ENCODE peak calls at places on chromosome 4, in ten cellular contexts. M, V, E, H, F, X, Y, I, B and Q are unnamed samples.

GRCh38 chr4:66284991-66285451 is 614.7 kb upstream of the EPHA5 start:
- DNase-seq in M (no peak), V (no peak), E (no peak), H (no peak), F (no peak), X (peak), Y (no peak), I (no peak), B (no peak), Q (no peak)

GRCh38 chr4:18081708-18082107 is 60.2 kb upstream of the LCORL start:
- DNase-seq in M (no peak), V (no peak), E (no peak), H (no peak), F (no peak), X (no peak), Y (no peak), I (no peak), B (no peak), Q (no peak)

GRCh38 chr4:77699731-77700210 is 94.2 kb downstream of the CXCL13 start:
- DNase-seq in M (peak), V (no peak), E (peak), H (peak), F (peak), X (no peak), Y (peak), I (no peak), B (no peak), Q (no peak)

GRCh38 chr4:94544811-94545210 is 93.1 kb downstream of the PDLIM5 start:
- DNase-seq in M (peak), V (no peak), E (no peak), H (peak), F (no peak), X (no peak), Y (peak), I (no peak), B (no peak), Q (no peak)

GRCh38 chr4:140876597-140877364 is 120.6 kb upstream of the TBC1D9 start:
- DNase-seq in M (no peak), V (no peak), E (peak), H (peak), F (peak), X (no peak), Y (peak), I (no peak), B (no peak), Q (no peak)

GRCh38 chr4:110540606-110541440 is 64.9 kb downstream of the ENPEP start:
- DNase-seq in M (peak), V (no peak), E (peak), H (peak), F (no peak), X (no peak), Y (peak), I (no peak), B (no peak), Q (no peak)

GRCh38 chr4:1198070-1198844 is 25.9 kb upstream of the SPON2 start:
- DNase-seq in M (no peak), V (peak), E (no peak), H (peak), F (no peak), X (no peak), Y (no peak), I (peak), B (peak), Q (no peak)

GRCh38 chr4:147730333-147730732 is 1.6 kb upstream of the ARHGAP10 start:
- DNase-seq in M (no peak), V (no peak), E (no peak), H (no peak), F (no peak), X (no peak), Y (no peak), I (no peak), B (no peak), Q (no peak)

GRCh38 chr4:140755811-140756291 is 334 bp downstream of the TBC1D9 start:
- DNase-seq in M (peak), V (peak), E (no peak), H (peak), F (no peak), X (no peak), Y (peak), I (peak), B (peak), Q (peak)

GRCh38 chr4:15836362-15836761 is 58.2 kb downstream of the CD38 start:
- DNase-seq in M (peak), V (no peak), E (no peak), H (no peak), F (no peak), X (no peak), Y (no peak), I (no peak), B (no peak), Q (no peak)

GRCh38 chr4:47383829-47384427 is 79.6 kb downstream of the COMMD8 start:
- DNase-seq in M (peak), V (no peak), E (peak), H (peak), F (peak), X (no peak), Y (peak), I (no peak), B (no peak), Q (no peak)

GRCh38 chr4:110106946-110107325 is 91.5 kb downstream of the ELOVL6 start:
- DNase-seq in M (peak), V (no peak), E (peak), H (peak), F (no peak), X (no peak), Y (peak), I (no peak), B (no peak), Q (no peak)

GRCh38 chr4:184170996-184171395 is 46.7 kb downstream of the ENPP6 start:
- DNase-seq in M (peak), V (no peak), E (no peak), H (peak), F (peak), X (no peak), Y (peak), I (peak), B (no peak), Q (no peak)

GRCh38 chr4:87012265-87012953 is 77.6 kb downstream of the AFF1 start:
- DNase-seq in M (no peak), V (no peak), E (no peak), H (no peak), F (no peak), X (no peak), Y (no peak), I (no peak), B (no peak), Q (no peak)

GRCh38 chr4:56658410-56659003 is 22.6 kb downstream of the HOPX start:
- DNase-seq in M (peak), V (no peak), E (peak), H (no peak), F (no peak), X (no peak), Y (peak), I (no peak), B (no peak), Q (no peak)

GRCh38 chr4:82433791-82434190 is 3.4 kb downstream of the ENOPH1 start:
- DNase-seq in M (peak), V (no peak), E (no peak), H (no peak), F (no peak), X (no peak), Y (no peak), I (no peak), B (no peak), Q (no peak)

GRCh38 chr4:26372525-26373172 is 51.8 kb downstream of the RBPJ start:
- DNase-seq in M (peak), V (no peak), E (peak), H (peak), F (peak), X (peak), Y (peak), I (no peak), B (no peak), Q (no peak)

GRCh38 chr4:137956256-137956655 is 285.9 kb downstream of the SLC7A11 start:
- DNase-seq in M (peak), V (no peak), E (no peak), H (peak), F (no peak), X (no peak), Y (peak), I (no peak), B (no peak), Q (no peak)

GRCh38 chr4:137955615-137956014 is 286.5 kb downstream of the SLC7A11 start:
- DNase-seq in M (no peak), V (no peak), E (no peak), H (no peak), F (no peak), X (no peak), Y (no peak), I (no peak), B (no peak), Q (no peak)

GRCh38 chr4:137961051-137961438 is 281.1 kb downstream of the SLC7A11 start:
- DNase-seq in M (peak), V (no peak), E (no peak), H (peak), F (peak), X (no peak), Y (peak), I (no peak), B (no peak), Q (no peak)

GRCh38 chr4:137960371-137961050 is 281.6 kb downstream of the SLC7A11 start:
- DNase-seq in M (peak), V (no peak), E (peak), H (peak), F (peak), X (no peak), Y (peak), I (no peak), B (no peak), Q (no peak)
- H3K4me3 ChIP-seq in M (no peak), V (no peak), E (no peak), H (no peak), F (no peak), X (no peak), Y (no peak), I (no peak), B (no peak), Q (no peak)

DNA sequence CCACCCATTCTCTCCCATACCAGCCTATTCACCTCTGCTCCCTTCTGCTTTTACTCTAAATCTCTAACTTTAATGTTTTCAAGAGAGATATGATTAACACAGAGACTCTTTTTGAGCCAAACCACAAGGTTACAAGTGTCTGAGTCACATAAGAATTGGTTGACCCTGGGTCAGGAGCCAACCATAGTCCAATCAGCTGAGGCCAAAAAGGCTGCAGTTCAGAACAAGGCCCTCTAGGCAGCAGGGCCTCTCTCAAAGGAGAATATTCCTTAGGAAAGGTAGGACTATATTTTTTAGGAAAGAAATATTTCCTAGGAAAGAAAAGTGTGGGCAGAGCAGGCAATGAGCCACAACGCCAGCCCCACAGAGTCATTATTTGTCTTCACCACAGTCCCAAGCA is 2.3 kb downstream of the ATP8A1 start:
- DNase-seq in M (peak), V (peak), E (no peak), H (peak), F (peak), X (no peak), Y (peak), I (peak), B (peak), Q (peak)
- TF ChIP-seq CTCF in M (no peak), V (no peak), E (no peak), H (no peak), F (no peak), X (no peak), Y (no peak), I (no peak), B (no peak), Q (no peak)

DNA sequence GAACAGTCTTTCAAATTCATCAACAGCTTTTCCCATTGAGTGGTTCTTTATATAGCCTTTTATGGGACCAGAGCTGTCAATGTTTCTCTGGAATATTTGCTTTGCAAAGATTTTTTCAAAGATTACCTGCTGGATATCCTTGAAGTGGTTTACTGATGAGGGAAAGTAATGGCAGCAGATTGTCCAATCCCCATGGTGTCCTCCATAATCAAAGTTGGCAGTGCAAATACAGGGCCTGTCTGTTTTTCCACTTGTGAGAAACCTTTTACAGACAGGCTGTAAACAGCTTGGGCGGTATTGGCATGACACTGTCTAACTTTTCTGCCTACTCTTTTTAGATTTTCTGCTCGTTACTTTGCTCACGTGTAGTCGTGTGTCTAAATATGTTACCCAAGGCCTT is 641.9 kb upstream of the NR3C2 start:
- DNase-seq in M (no peak), V (no peak), E (no peak), H (no peak), F (no peak), X (no peak), Y (no peak), I (no peak), B (no peak), Q (no peak)
- H3K4me3 ChIP-seq in M (no peak), V (no peak), E (no peak), H (no peak), F (no peak), X (no peak), Y (no peak), I (no peak), B (no peak), Q (no peak)

GRCh38 chr4:151163855-151164254 is 64.4 kb downstream of the RPS3A start:
- DNase-seq in M (no peak), V (no peak), E (no peak), H (no peak), F (no peak), X (no peak), Y (no peak), I (no peak), B (no peak), Q (no peak)
- TF ChIP-seq CTCF in M (no peak), V (no peak), E (no peak), H (no peak), F (no peak), X (no peak), Y (no peak), I (no peak), B (no peak), Q (no peak)

DNA sequence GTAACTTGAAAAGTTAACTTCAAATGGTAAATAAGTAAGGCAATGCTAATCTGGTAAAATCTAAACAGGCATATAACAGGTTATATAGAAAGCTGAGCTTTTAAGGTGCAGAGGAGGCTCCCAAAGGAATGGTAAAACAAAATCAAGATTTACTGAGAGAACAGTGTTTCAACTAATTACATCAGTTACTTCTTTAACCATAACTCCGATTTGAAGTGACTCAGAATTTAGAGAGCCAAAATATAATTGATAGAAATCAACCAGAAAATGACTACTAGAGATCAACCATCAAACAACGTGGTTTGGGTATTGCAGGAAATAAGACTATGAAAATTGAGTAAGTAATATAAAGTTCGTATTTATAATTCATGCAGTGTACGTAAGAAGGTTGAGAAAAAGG is 6.9 kb downstream of the G3BP2 start:
- DNase-seq in M (no peak), V (no peak), E (no peak), H (peak), F (no peak), X (no peak), Y (no peak), I (no peak), B (no peak), Q (no peak)
- H3K4me3 ChIP-seq in M (no peak), V (no peak), E (no peak), H (no peak), F (no peak), X (no peak), Y (no peak), I (no peak), B (no peak), Q (no peak)

GRCh38 chr4:54676062-54676461 is 18.3 kb downstream of the KIT start:
- DNase-seq in M (no peak), V (no peak), E (no peak), H (no peak), F (no peak), X (no peak), Y (no peak), I (no peak), B (no peak), Q (no peak)

GRCh38 chr4:54677853-54678650 is 20.3 kb downstream of the KIT start:
- DNase-seq in M (no peak), V (no peak), E (no peak), H (no peak), F (no peak), X (no peak), Y (no peak), I (no peak), B (no peak), Q (no peak)

GRCh38 chr4:54678826-54679225 is 21.1 kb downstream of the KIT start:
- DNase-seq in M (no peak), V (no peak), E (no peak), H (no peak), F (no peak), X (no peak), Y (no peak), I (no peak), B (no peak), Q (no peak)

DNA sequence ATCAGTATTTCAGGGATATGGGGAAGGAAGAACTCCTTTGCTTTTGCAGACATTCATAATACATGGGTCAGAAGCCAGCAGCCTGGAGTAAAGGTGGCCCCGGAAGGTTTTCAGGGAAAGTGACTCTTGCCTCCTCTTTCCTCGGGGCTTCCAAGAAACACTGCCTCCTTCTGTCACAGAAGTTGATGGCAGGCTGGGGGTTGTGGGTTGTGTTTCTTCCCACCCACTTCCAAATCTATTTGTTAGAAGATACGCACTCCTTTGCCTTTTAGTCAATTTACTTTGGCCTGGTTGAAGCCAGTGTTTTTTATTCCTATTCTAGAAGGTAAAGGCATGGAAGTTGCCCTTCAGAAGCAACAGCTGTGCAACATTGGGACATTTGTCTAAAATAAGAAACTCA is 19.7 kb downstream of the KIT start:
- DNase-seq in M (no peak), V (no peak), E (no peak), H (no peak), F (no peak), X (no peak), Y (no peak), I (no peak), B (no peak), Q (no peak)
- TF ChIP-seq CTCF in M (no peak), V (no peak), E (no peak), H (peak), F (no peak), X (no peak), Y (no peak), I (no peak), B (no peak), Q (no peak)

DNA sequence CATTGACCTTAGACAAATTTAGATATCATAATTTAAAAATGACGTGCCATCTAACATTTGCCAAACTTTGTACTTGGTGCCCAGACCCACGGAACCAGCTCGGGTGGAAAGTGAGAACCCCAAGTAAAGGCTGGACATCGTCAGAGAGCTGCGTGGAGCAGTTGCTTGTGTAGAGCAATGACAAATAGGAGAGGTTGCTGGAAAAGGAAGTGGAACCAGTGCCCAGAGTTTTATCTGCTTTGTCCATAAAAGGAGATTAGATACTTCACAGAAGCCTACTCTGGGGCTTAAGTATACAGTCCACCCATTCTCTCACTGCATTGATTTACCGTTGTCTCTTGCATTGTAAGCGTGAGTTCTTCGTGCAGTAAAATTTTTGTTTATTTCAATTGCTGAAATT is 5.4 kb upstream of the TBC1D1 start:
- DNase-seq in M (no peak), V (peak), E (no peak), H (peak), F (no peak), X (no peak), Y (peak), I (peak), B (peak), Q (no peak)
- H3K4me3 ChIP-seq in M (no peak), V (no peak), E (no peak), H (no peak), F (no peak), X (no peak), Y (no peak), I (no peak), B (no peak), Q (no peak)

DNA sequence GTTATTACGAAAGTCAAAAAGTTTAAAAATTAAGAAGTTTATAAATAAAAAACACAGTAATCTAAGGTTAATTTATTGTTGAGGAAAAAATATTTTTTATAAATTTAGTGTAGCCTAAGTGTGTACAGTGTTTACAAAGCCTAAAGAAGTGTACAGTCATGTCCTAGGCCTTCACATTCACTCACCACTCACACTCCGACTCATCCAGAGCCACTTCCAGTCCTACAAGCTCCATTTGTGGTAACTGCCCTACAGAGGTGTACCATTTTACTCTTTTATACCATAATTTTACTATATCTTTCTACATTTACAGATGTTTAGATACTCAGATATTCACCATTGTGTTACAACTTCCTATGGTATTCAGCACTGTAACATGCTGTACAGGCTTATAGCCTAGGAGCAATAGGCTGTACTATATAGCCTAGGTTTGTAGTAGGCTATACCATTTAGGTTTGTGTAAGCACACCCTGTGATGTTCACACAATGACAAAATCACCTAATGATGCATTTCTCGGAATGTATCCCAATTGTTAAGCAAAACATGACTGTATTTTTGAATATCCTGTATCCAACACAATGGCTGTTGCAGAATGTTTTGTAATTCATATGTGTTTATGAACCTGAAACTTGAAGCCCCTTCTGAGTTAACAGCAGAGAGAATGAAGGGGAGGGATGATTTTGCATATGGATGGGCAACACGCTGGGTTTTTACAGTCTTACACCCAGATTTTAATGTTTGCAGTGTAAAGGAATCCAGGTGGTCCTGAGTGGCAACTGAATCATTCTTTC is 3.1 kb downstream of the PPBP start:
- DNase-seq in M (peak), V (no peak), E (no peak), H (peak), F (no peak), X (no peak), Y (no peak), I (no peak), B (no peak), Q (no peak)
- TF ChIP-seq CTCF in M (no peak), V (no peak), E (no peak), H (no peak), F (no peak), X (no peak), Y (no peak), I (no peak), B (no peak), Q (no peak)

GRCh38 chr4:159779716-159780115 is 676.8 kb downstream of the RAPGEF2 start:
- DNase-seq in M (no peak), V (no peak), E (no peak), H (no peak), F (no peak), X (no peak), Y (no peak), I (no peak), B (no peak), Q (no peak)

GRCh38 chr4:159778298-159778697 is 675.4 kb downstream of the RAPGEF2 start:
- DNase-seq in M (no peak), V (no peak), E (no peak), H (no peak), F (no peak), X (no peak), Y (no peak), I (no peak), B (no peak), Q (no peak)

GRCh38 chr4:159780196-159780922 is 677.5 kb downstream of the RAPGEF2 start:
- DNase-seq in M (no peak), V (no peak), E (no peak), H (no peak), F (no peak), X (no peak), Y (no peak), I (no peak), B (no peak), Q (no peak)

GRCh38 chr4:159777689-159778088 is 674.8 kb downstream of the RAPGEF2 start:
- DNase-seq in M (no peak), V (no peak), E (no peak), H (no peak), F (no peak), X (no peak), Y (no peak), I (no peak), B (no peak), Q (no peak)

GRCh38 chr4:159776915-159777314 is 674.0 kb downstream of the RAPGEF2 start:
- DNase-seq in M (no peak), V (no peak), E (no peak), H (no peak), F (no peak), X (no peak), Y (no peak), I (no peak), B (no peak), Q (no peak)
- H3K4me3 ChIP-seq in M (no peak), V (no peak), E (no peak), H (no peak), F (no peak), X (no peak), Y (no peak), I (no peak), B (no peak), Q (no peak)